ENCODE peak calls at places on chromosomes 1 and 21, in five cellular contexts. D, F, H, V and Q are unnamed samples.

GRCh38 chr1:62436039-62436465 is 797 bp upstream of the USP1 start:
- DNase-seq in D (no peak), F (no peak), H (no peak), V (peak), Q (peak)

GRCh38 chr21:35428489-35428888 is 379.4 kb upstream of the RUNX1 start:
- DNase-seq in D (no peak), F (no peak), H (peak), V (peak), Q (peak)

GRCh38 chr21:29077651-29078090 is 4.2 kb upstream of the CCT8 start:
- DNase-seq in D (no peak), F (no peak), H (no peak), V (no peak), Q (no peak)

GRCh38 chr1:10575616-10576015 is 100.9 kb downstream of the PEX14 start:
- DNase-seq in D (no peak), F (no peak), H (no peak), V (no peak), Q (no peak)

GRCh38 chr1:94017155-94017829 is 103.7 kb downstream of the ABCA4 start:
- DNase-seq in D (peak), F (no peak), H (no peak), V (peak), Q (no peak)

GRCh38 chr21:41761211-41762181 is 5.4 kb downstream of the RIPK4 start:
- DNase-seq in D (peak), F (no peak), H (peak), V (no peak), Q (no peak)

GRCh38 chr1:214216031-214216430 is 64.9 kb upstream of the SMYD2 start:
- DNase-seq in D (no peak), F (no peak), H (no peak), V (no peak), Q (no peak)

GRCh38 chr1:225877570-225877969 is 4.6 kb downstream of the TMEM63A start:
- DNase-seq in D (peak), F (no peak), H (peak), V (no peak), Q (peak)

GRCh38 chr1:76942549-76942948 is 75.3 kb downstream of the ST6GALNAC5 start:
- DNase-seq in D (no peak), F (no peak), H (no peak), V (no peak), Q (no peak)